ENCODE peak calls at places on chromosomes 3 and 15, in six cellular contexts. R, Q, O, V, Y and T are unnamed samples.

GRCh38 chr15:51658664-51659063 is 22.6 kb upstream of the SCG3 start:
- DNase-seq in R (no peak), Q (no peak), O (no peak), V (no peak), Y (no peak), T (no peak)

GRCh38 chr3:11570789-11571495 is 72.8 kb downstream of the VGLL4 start:
- DNase-seq in R (peak), Q (no peak), O (peak), V (peak), Y (no peak), T (no peak)

GRCh38 chr3:152557302-152557999 is 277.5 kb upstream of the P2RY1 start:
- DNase-seq in R (peak), Q (no peak), O (no peak), V (no peak), Y (no peak), T (no peak)

GRCh38 chr3:12158387-12159226 is at the start of gene TIMP4:
- DNase-seq in R (peak), Q (peak), O (peak), V (peak), Y (peak), T (peak)

GRCh38 chr15:87816016-87816415 is 440.5 kb downstream of the NTRK3 start:
- DNase-seq in R (peak), Q (no peak), O (no peak), V (no peak), Y (no peak), T (no peak)

GRCh38 chr3:98565237-98565643 is 28.2 kb downstream of the CPOX start:
- DNase-seq in R (no peak), Q (no peak), O (no peak), V (no peak), Y (no peak), T (no peak)

GRCh38 chr3:36166477-36166876 is 213.8 kb upstream of the STAC start:
- DNase-seq in R (peak), Q (no peak), O (peak), V (no peak), Y (no peak), T (no peak)

GRCh38 chr15:98668566-98669308 is 20.4 kb downstream of the IGF1R start:
- DNase-seq in R (peak), Q (no peak), O (peak), V (no peak), Y (no peak), T (no peak)

GRCh38 chr3:11661827-11662226 is 18.1 kb upstream of the VGLL4 start:
- DNase-seq in R (peak), Q (no peak), O (peak), V (peak), Y (no peak), T (no peak)

GRCh38 chr3:53525765-53526761 is 31.7 kb downstream of the CACNA1D start:
- DNase-seq in R (peak), Q (no peak), O (peak), V (peak), Y (no peak), T (no peak)

GRCh38 chr3:116423365-116423764 is 21.9 kb downstream of the LSAMP start:
- DNase-seq in R (no peak), Q (no peak), O (no peak), V (no peak), Y (no peak), T (no peak)

GRCh38 chr15:29268706-29269484 is 727 bp downstream of the NSMCE3 start:
- DNase-seq in R (peak), Q (peak), O (peak), V (peak), Y (peak), T (peak)

GRCh38 chr3:150379469-150379868 is 28.6 kb upstream of the TSC22D2 start:
- DNase-seq in R (no peak), Q (no peak), O (no peak), V (no peak), Y (no peak), T (no peak)

GRCh38 chr3:12869025-12869695 is 27.8 kb upstream of the RPL32 start:
- DNase-seq in R (no peak), Q (peak), O (no peak), V (peak), Y (peak), T (peak)

GRCh38 chr3:105253225-105253624 is 113.5 kb upstream of the ALCAM start:
- DNase-seq in R (peak), Q (no peak), O (no peak), V (peak), Y (no peak), T (no peak)

GRCh38 chr3:122235147-122235546 is 51.7 kb downstream of the CASR start:
- DNase-seq in R (no peak), Q (no peak), O (no peak), V (no peak), Y (no peak), T (no peak)

GRCh38 chr3:69143605-69144004 is 21.2 kb upstream of the LMOD3 start:
- DNase-seq in R (peak), Q (no peak), O (no peak), V (no peak), Y (no peak), T (no peak)

GRCh38 chr3:146160233-146160963 is 586 bp downstream of the PLOD2 start:
- DNase-seq in R (peak), Q (peak), O (peak), V (peak), Y (peak), T (no peak)

GRCh38 chr3:4060064-4060463 is 243.1 kb upstream of the SETMAR start:
- DNase-seq in R (no peak), Q (no peak), O (no peak), V (no peak), Y (no peak), T (no peak)

GRCh38 chr3:43659250-43659880 is 31.4 kb upstream of the ABHD5 start:
- DNase-seq in R (no peak), Q (no peak), O (no peak), V (no peak), Y (no peak), T (no peak)

GRCh38 chr3:139304383-139304782 is 39.4 kb upstream of the MRPS22 start:
- DNase-seq in R (peak), Q (no peak), O (no peak), V (no peak), Y (no peak), T (no peak)

GRCh38 chr3:49495016-49495415 is 24.9 kb downstream of the DAG1 start:
- DNase-seq in R (no peak), Q (no peak), O (no peak), V (no peak), Y (no peak), T (no peak)

GRCh38 chr3:73625124-73625665 is 454 bp upstream of the PDZRN3 start:
- DNase-seq in R (peak), Q (no peak), O (peak), V (peak), Y (peak), T (no peak)

GRCh38 chr3:65902304-65902793 is 136.4 kb downstream of the MAGI1 start:
- DNase-seq in R (no peak), Q (peak), O (no peak), V (peak), Y (peak), T (no peak)

GRCh38 chr3:141412936-141413354 is 44.6 kb downstream of the ZBTB38 start:
- DNase-seq in R (peak), Q (peak), O (no peak), V (peak), Y (peak), T (no peak)

GRCh38 chr15:87816811-87817210 is 439.7 kb downstream of the NTRK3 start:
- DNase-seq in R (peak), Q (no peak), O (peak), V (peak), Y (no peak), T (no peak)

GRCh38 chr3:194928183-194928736 is 242.6 kb downstream of the FAM43A start:
- DNase-seq in R (peak), Q (no peak), O (peak), V (peak), Y (no peak), T (no peak)

GRCh38 chr3:106458952-106459351 is 590.1 kb upstream of the CBLB start:
- DNase-seq in R (no peak), Q (no peak), O (no peak), V (no peak), Y (no peak), T (no peak)

GRCh38 chr3:179081885-179082284 is 10.3 kb upstream of the ZMAT3 start:
- DNase-seq in R (no peak), Q (no peak), O (no peak), V (no peak), Y (no peak), T (no peak)
- H3K4me3 ChIP-seq in R (no peak), Q (no peak), O (no peak), V (no peak), Y (no peak), T (no peak)

GRCh38 chr3:47159820-47160219 is 4.1 kb downstream of the SETD2 start:
- DNase-seq in R (no peak), Q (no peak), O (no peak), V (no peak), Y (no peak), T (no peak)
- H3K4me3 ChIP-seq in R (no peak), Q (no peak), O (no peak), V (no peak), Y (no peak), T (no peak)

GRCh38 chr15:61155741-61156700 is 73.1 kb downstream of the RORA start:
- DNase-seq in R (peak), Q (no peak), O (peak), V (peak), Y (no peak), T (no peak)

GRCh38 chr15:61159901-61160300 is 69.2 kb downstream of the RORA start:
- DNase-seq in R (no peak), Q (no peak), O (no peak), V (no peak), Y (no peak), T (no peak)

DNA sequence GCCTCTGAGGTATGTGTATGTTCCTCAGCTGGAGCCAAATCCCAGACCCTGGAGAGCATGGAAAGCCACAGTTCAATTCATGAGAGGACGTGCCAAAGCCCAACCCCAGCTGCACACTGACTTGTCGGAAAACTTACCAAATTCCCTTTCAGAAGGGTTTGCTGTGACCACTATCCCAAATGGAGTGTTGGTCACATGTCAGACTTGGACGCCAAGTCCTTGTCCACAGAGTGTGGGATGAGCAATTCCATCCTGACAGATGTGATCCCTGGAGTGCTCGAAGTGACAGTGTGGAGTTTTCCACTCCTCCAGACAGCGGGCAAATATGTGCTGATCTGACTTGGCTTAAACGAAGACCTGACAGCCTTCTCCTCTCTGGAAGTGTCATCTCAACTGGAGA is 71.2 kb downstream of the RORA start:
- DNase-seq in R (peak), Q (no peak), O (no peak), V (peak), Y (peak), T (no peak)
- H3K4me3 ChIP-seq in R (no peak), Q (no peak), O (no peak), V (no peak), Y (no peak), T (no peak)

DNA sequence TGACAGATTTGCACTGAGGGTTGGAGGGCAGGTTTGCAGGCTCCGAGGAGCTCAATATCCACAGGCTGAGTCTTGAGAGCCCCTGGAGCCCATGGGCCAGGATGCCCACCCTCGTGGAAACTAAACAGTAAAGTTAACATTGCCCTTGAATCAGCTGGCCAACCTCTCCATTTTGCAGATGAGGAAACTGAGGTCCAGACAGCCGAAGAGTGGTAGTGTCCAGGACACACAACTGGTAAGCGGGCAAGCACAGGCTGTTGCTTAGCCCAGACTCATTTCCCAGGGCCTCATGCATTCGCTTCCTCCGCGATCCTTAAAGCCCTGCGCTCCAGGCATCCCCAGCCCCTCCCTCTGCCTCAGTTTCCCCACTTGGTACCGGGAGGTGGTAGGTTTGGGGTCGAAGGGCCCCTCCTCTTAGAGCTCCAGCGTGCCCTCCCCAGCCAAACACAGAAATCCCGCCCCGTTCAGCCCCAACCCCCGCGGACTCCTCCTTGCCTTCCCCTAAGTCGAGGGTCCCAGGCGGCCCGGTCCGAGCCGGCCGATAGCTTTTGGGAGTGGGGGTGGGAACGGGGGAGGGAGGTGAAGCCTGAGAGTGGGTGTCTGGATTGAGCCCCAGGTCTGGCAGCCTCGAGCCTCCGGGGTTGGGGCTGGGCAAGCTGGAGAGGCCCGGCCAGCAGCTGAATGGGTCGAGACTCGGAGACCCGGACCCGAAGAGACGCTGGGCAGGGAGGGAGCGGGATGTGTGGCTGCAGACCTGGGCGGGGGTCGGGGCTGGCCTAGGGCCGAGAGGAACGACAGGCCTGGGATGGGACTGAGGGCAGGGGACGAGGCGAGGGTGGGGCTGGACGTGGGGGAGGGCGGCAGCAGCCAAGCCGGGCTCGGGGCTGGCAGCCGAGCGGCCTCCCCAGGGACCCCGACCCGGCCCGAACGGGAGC is 3.6 kb downstream of the PTH1R start:
- DNase-seq in R (no peak), Q (no peak), O (no peak), V (no peak), Y (peak), T (no peak)
- H3K4me3 ChIP-seq in R (no peak), Q (peak), O (peak), V (peak), Y (peak), T (peak)

GRCh38 chr3:136008732-136009456 is 43.4 kb downstream of the PPP2R3A start:
- DNase-seq in R (no peak), Q (no peak), O (no peak), V (no peak), Y (no peak), T (no peak)
- H3K4me3 ChIP-seq in R (no peak), Q (no peak), O (no peak), V (no peak), Y (no peak), T (no peak)

DNA sequence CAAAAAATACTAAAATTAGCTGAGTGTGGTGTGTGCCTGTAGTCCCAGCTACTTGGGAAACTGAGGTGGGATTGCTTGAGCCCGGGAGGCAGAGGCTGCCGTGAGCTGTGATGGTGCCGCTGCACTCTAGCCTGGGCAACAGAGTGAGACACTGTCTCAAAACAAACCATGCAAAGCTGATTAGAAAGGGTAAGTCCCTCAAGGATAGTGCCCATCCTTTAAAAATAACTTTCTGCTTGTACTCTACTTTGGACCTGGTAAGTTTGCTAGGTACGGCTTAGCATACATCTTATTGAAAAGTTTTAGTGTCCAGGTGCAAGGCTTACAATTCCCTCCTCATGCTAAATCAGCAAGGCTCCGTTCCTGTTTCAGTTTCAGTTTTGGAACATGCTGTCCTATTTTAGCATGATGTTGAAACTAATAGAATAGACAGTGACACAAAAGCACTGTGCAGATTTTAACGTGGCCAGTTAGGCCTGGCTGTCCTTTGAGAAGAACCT is 21.4 kb downstream of the FEM1B start:
- DNase-seq in R (peak), Q (no peak), O (no peak), V (no peak), Y (no peak), T (peak)
- H3K4me3 ChIP-seq in R (no peak), Q (peak), O (no peak), V (no peak), Y (peak), T (peak)

GRCh38 chr15:64697911-64698369 is 77.4 kb downstream of the RBPMS2 start:
- DNase-seq in R (peak), Q (no peak), O (no peak), V (no peak), Y (no peak), T (no peak)
- H3K4me3 ChIP-seq in R (no peak), Q (no peak), O (no peak), V (no peak), Y (no peak), T (no peak)

GRCh38 chr3:185822957-185823279 is 1.9 kb downstream of the IGF2BP2 start:
- DNase-seq in R (no peak), Q (no peak), O (no peak), V (no peak), Y (no peak), T (no peak)

GRCh38 chr3:185823280-185824044 is 1.4 kb downstream of the IGF2BP2 start:
- DNase-seq in R (no peak), Q (peak), O (no peak), V (peak), Y (peak), T (peak)

GRCh38 chr3:185822221-185822956 is 2.5 kb downstream of the IGF2BP2 start:
- DNase-seq in R (peak), Q (no peak), O (no peak), V (peak), Y (no peak), T (no peak)

GRCh38 chr3:185818267-185818875 is 6.5 kb downstream of the IGF2BP2 start:
- DNase-seq in R (no peak), Q (no peak), O (no peak), V (no peak), Y (no peak), T (no peak)

DNA sequence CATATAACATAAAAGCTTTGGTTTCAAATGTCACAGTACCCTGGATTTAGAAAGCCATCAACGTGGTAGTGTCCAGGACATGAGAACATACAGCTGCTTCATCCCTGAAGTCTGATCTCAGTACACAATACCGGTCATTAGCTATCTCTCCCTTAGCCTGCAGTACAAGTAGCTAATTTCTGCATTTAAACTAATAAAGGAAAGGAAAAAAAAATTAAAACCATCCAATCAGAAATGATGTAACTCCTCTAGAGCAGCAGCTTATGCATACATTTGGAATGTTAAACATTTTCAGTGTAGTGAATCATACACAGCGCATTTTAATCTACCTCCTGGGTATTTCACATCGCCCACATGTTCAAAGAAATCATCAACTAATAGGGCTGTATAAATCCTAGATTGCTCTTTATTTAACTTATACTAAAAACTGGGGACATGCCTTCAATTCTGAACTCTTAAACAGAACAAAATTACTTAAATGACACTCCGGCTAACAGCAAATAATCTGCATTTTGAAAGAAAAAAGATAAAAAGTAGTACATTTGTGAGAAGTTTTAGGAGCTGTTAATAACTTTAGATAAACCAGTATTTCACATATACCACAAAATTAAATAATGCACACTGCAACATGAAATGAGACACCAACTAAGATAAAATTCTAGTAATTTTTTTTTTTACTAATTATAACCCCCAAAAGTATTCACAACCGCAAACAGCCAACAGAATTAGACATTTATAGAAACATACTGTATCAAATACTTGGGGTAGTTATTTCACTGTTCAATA is 3.7 kb downstream of the IGF2BP2 start:
- DNase-seq in R (peak), Q (no peak), O (peak), V (peak), Y (no peak), T (no peak)
- H3K4me3 ChIP-seq in R (peak), Q (no peak), O (peak), V (peak), Y (no peak), T (no peak)

DNA sequence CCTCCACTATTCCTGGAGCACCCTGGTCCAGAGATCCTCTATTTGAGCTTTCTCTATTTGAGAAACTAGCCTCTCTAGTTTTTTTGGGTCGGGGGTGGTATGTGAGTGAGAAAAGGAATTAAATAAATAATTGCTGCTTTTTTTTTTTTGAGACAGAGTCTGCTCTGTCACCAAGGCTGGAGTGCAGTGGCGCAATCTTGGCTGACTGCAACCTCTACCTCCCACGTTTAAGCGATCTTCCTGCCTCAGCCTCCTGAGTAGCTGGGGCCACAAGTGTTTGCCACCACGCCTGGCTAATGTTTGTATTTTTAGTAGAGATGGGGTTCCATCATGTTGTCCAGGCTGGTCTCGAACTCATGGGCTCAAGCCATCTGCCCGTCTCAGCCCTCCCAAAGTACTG is 72.5 kb downstream of the ZNF609 start:
- DNase-seq in R (no peak), Q (no peak), O (no peak), V (peak), Y (no peak), T (no peak)
- H3K4me3 ChIP-seq in R (no peak), Q (no peak), O (no peak), V (no peak), Y (no peak), T (no peak)

GRCh38 chr15:65175511-65175910 is 9.6 kb downstream of the CLPX start:
- DNase-seq in R (no peak), Q (no peak), O (no peak), V (no peak), Y (no peak), T (no peak)
- H3K4me3 ChIP-seq in R (no peak), Q (no peak), O (no peak), V (no peak), Y (no peak), T (no peak)